ENCODE peak calls at places on chromosomes 16 and 17, in four cellular contexts. J is ascending aorta, D is prostate gland, L is cardiac muscle cell. A is an unnamed sample.

GRCh38 chr17:67829331-67829730 is 4.0 kb downstream of the BPTF start:
- DNase-seq in D (no peak), L (no peak), J (no peak), A (no peak)

GRCh38 chr16:54998834-54999233 is 68.2 kb downstream of the IRX5 start:
- DNase-seq in L (peak; percentile 6), J (no peak), D (no peak), A (no peak)

GRCh38 chr16:72961115-72961832 is 86.7 kb downstream of the ZFHX3 start:
- DNase-seq in L (peak; percentile 14), J (no peak), D (no peak), A (no peak)

GRCh38 chr16:58128721-58129096 is 472 bp downstream of the CFAP20 start:
- DNase-seq in L (no peak), D (no peak), J (no peak), A (no peak)

GRCh38 chr16:66247516-66248089 is 118.9 kb upstream of the CDH5 start:
- DNase-seq in L (peak; percentile 79), J (no peak), D (no peak), A (no peak)

GRCh38 chr17:6936370-6937028 is 59.4 kb upstream of the ALOX12 start:
- DNase-seq in J (no peak), L (peak; percentile 21), D (no peak), A (no peak)

GRCh38 chr17:10033982-10034381 is 128.9 kb upstream of the RCVRN start:
- DNase-seq in D (no peak), L (peak; percentile 46), J (no peak), A (no peak)

GRCh38 chr17:50055426-50056216 is at the start of gene ITGA3:
- DNase-seq in J (no peak), D (peak; percentile 87), L (peak; percentile 87), A (no peak)

GRCh38 chr16:66304151-66304550 is 62.3 kb upstream of the CDH5 start:
- DNase-seq in D (no peak), J (no peak), L (peak; percentile 6), A (no peak)

GRCh38 chr16:80671281-80671849 is 130.6 kb downstream of the DYNLRB2 start:
- DNase-seq in D (no peak), J (no peak), L (no peak), A (no peak)

GRCh38 chr16:78647491-78647890 is 548.0 kb downstream of the WWOX start:
- DNase-seq in D (no peak), J (no peak), L (no peak), A (no peak)
- H3K27ac ChIP-seq in D (no peak overlapping the region), J (no peak overlapping the region), L (no peak overlapping the region), A (no peak overlapping the region)

GRCh38 chr16:4105848-4106247 is 10.4 kb downstream of the ADCY9 start:
- DNase-seq in J (no peak), L (no peak), D (no peak), A (no peak)
- H3K9me3 ChIP-seq in J (no peaks in the 10 kb centered on the region), L (no peaks in the 10 kb centered on the region), D (no peaks in the 10 kb centered on the region), A (no peaks in the 10 kb centered on the region)

GRCh38 chr17:19316756-19317358 is 45.7 kb downstream of the B9D1 start:
- DNase-seq in D (no peak), L (no peak), J (no peak), A (no peak)

GRCh38 chr17:19319771-19320505 is 42.6 kb downstream of the B9D1 start:
- DNase-seq in L (no peak), J (no peak), D (no peak), A (no peak)

GRCh38 chr17:19317359-19318095 is 45.0 kb downstream of the B9D1 start:
- DNase-seq in J (no peak), D (no peak), L (peak; percentile 72), A (peak; percentile 80)

GRCh38 chr17:19320876-19321275 is 41.6 kb downstream of the B9D1 start:
- DNase-seq in D (no peak), J (no peak), L (no peak), A (no peak)

GRCh38 chr17:19318611-19319010 is 43.9 kb downstream of the B9D1 start:
- DNase-seq in L (no peak), D (no peak), J (no peak), A (no peak)
- H3K27ac ChIP-seq in L (no peak overlapping the region), D (no peak overlapping the region), J (no peak overlapping the region), A (no peak overlapping the region)

GRCh38 chr16:22337045-22337444 is 37.4 kb downstream of the CDR2 start:
- DNase-seq in J (no peak), L (no peak), D (no peak), A (no peak)
- H3K9me3 ChIP-seq in J (no peaks in the 10 kb centered on the region), L (no peaks in the 10 kb centered on the region), D (no peaks in the 10 kb centered on the region), A (no peaks in the 10 kb centered on the region)

DNA sequence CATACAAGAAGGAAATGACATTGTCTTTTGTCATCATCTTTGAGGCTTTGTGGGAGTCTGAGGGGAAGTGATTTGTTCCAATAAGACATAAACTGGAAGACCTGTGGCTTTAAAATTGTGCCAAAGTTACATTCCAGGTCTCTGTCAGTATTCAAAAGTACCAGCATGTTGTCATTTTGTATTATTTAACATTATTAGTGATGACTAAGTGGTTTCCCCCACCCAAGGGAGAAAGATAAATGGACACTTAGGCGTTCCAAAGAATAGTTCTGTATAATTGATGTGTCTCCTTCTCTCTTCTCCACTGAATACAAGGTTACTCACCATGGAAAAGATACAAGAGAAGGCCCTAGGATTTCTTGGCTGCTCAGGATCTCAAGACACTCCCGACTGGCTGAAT is 3.8 kb downstream of the CFAP97D1 start:
- DNase-seq in D (no peak), L (no peak), J (no peak), A (no peak)
- H3K27ac ChIP-seq in D (no peak overlapping the region), L (no peak overlapping the region), J (no peak overlapping the region), A (no peak overlapping the region)

GRCh38 chr17:21689604-21690003 is 2.7 kb upstream of the KCNJ18 start:
- DNase-seq in L (peak; percentile 78), J (no peak), D (no peak), A (no peak)
- H3K9me3 ChIP-seq in L (no peaks in the 10 kb centered on the region), J (no peaks in the 10 kb centered on the region), D (no peaks in the 10 kb centered on the region), A (peaks cover 12% of the 10 kb centered on the region)

A was measured in iPS DF 6.9.